ENCODE peak calls at places on chromosomes 7 and 10, in nine cellular contexts. N is Panc1, C is prostate gland, B is neural progenitor cell, K is IMR-90, S is fibroblast of lung, Y is mammary epithelial cell, J is brain microvascular endothelial cell, T is esophagus muscularis mucosa. H is an unnamed sample. For H3K36me3, the result is how much of the 10 kb centered on the place peaks cover.

GRCh38 chr7:151311294-151311864 is 30.2 kb upstream of the NUB1 start:
- DNase-seq in N (no peak), S (no peak), T (no peak), B (peak), K (no peak), Y (peak), C (no peak), J (no peak), H (no peak)

GRCh38 chr7:139667377-139667776 is 110.4 kb downstream of the HIPK2 start:
- DNase-seq in Y (no peak), B (no peak), J (no peak), K (no peak), T (no peak), N (no peak), C (no peak), S (no peak), H (no peak)

GRCh38 chr7:1611708-1612241 is 41.9 kb upstream of the PSMG3 start:
- DNase-seq in B (no peak), S (peak), T (no peak), J (peak), K (peak), C (no peak), N (no peak), Y (peak), H (no peak)

GRCh38 chr10:14742815-14743214 is 31.9 kb downstream of the FAM107B start:
- DNase-seq in T (peak), S (no peak), B (no peak), J (no peak), K (no peak), C (no peak), Y (no peak), N (no peak), H (no peak)

GRCh38 chr7:98697083-98697482 is 80.0 kb downstream of the NPTX2 start:
- DNase-seq in T (no peak), S (no peak), K (no peak), Y (no peak), J (no peak), C (no peak), B (no peak), N (no peak), H (no peak)

GRCh38 chr7:78224923-78225322 is 426.4 kb downstream of the PHTF2 start:
- DNase-seq in S (no peak), J (no peak), T (no peak), Y (no peak), K (peak), N (no peak), C (no peak), B (no peak), H (no peak)

GRCh38 chr7:43764039-43764789 is 5.7 kb downstream of the BLVRA start:
- DNase-seq in S (no peak), Y (peak), C (peak), J (peak), K (no peak), B (no peak), N (no peak), T (peak), H (no peak)

GRCh38 chr7:99004216-99004615 is 125.9 kb downstream of the TRRAP start:
- DNase-seq in Y (no peak), B (no peak), N (no peak), S (no peak), J (no peak), K (no peak), T (no peak), C (no peak), H (peak)

GRCh38 chr10:14184841-14185500 is 145.8 kb downstream of the FRMD4A start:
- DNase-seq in S (peak), N (no peak), Y (peak), T (no peak), B (peak), J (peak), C (peak), K (peak), H (no peak)

GRCh38 chr7:157431951-157432540 is 95.2 kb downstream of the DNAJB6 start:
- DNase-seq in Y (no peak), B (no peak), T (no peak), C (no peak), S (no peak), N (no peak), J (no peak), K (no peak), H (no peak)

GRCh38 chr10:73859441-73860049 is 14.8 kb downstream of the CAMK2G start:
- DNase-seq in T (no peak), Y (no peak), B (no peak), S (no peak), J (peak), K (no peak), C (no peak), N (no peak), H (no peak)

GRCh38 chr10:75243426-75243825 is 7.7 kb upstream of the COMTD1 start:
- DNase-seq in N (no peak), T (no peak), C (no peak), S (no peak), J (no peak), B (no peak), K (no peak), Y (no peak), H (no peak)

GRCh38 chr7:157824819-157825121 is 488.0 kb downstream of the DNAJB6 start:
- DNase-seq in N (no peak), B (no peak), S (no peak), C (no peak), J (no peak), Y (no peak), K (no peak), T (no peak), H (no peak)

GRCh38 chr10:72259491-72260214 is 14.1 kb upstream of the DDIT4 start:
- DNase-seq in S (peak), K (peak), C (peak), N (no peak), Y (no peak), T (no peak), B (no peak), J (peak), H (no peak)

GRCh38 chr10:6247041-6247712 is 44.4 kb downstream of the PFKFB3 start:
- DNase-seq in S (no peak), N (no peak), Y (no peak), J (no peak), C (no peak), B (no peak), T (no peak), K (no peak), H (no peak)

GRCh38 chr10:66869635-66870034 is 56.2 kb upstream of the LRRTM3 start:
- DNase-seq in J (no peak), T (no peak), C (no peak), S (no peak), Y (no peak), N (no peak), K (no peak), B (no peak), H (no peak)

GRCh38 chr7:22601028-22601795 is 101.2 kb upstream of the STEAP1B start:
- DNase-seq in K (no peak), B (no peak), T (no peak), Y (no peak), C (no peak), N (no peak), J (no peak), S (no peak), H (no peak)

GRCh38 chr10:283916-284356 is 148.7 kb downstream of the ZMYND11 start:
- DNase-seq in B (no peak), N (no peak), T (no peak), K (no peak), S (no peak), C (no peak), Y (no peak), J (no peak), H (no peak)

GRCh38 chr10:28628184-28628893 is 49.0 kb upstream of the BAMBI start:
- DNase-seq in T (no peak), B (peak), K (peak), Y (peak), S (peak), C (peak), J (peak), N (peak), H (peak)

GRCh38 chr10:2914741-2915140 is 152.6 kb upstream of the PFKP start:
- DNase-seq in N (no peak), K (no peak), B (no peak), T (no peak), Y (no peak), S (no peak), C (no peak), J (no peak), H (no peak)

GRCh38 chr7:41107330-41107937 is 595.5 kb downstream of the INHBA start:
- DNase-seq in K (peak), T (no peak), Y (peak), S (no peak), J (peak), B (no peak), N (peak), C (peak), H (no peak)

GRCh38 chr7:122430710-122431109 is 126.2 kb upstream of the FEZF1 start:
- DNase-seq in B (no peak), T (no peak), C (no peak), S (peak), K (no peak), Y (no peak), N (no peak), J (no peak), H (no peak)

GRCh38 chr7:1971946-1972654 is 260.6 kb downstream of the MAD1L1 start:
- DNase-seq in C (no peak), S (no peak), J (no peak), N (no peak), K (no peak), B (no peak), T (no peak), Y (no peak), H (no peak)

GRCh38 chr7:44182827-44183226 is 6.4 kb downstream of the GCK start:
- DNase-seq in T (no peak), Y (no peak), S (no peak), B (no peak), J (no peak), C (no peak), N (no peak), K (no peak), H (no peak)

GRCh38 chr7:43905954-43906326 is 456 bp downstream of the URGCP start:
- DNase-seq in C (peak), T (no peak), S (peak), K (peak), J (peak), B (peak), Y (peak), N (no peak), H (no peak)

GRCh38 chr7:36277247-36277542 is 112.5 kb upstream of the ANLN start:
- DNase-seq in N (no peak), Y (no peak), B (no peak), J (no peak), C (no peak), T (no peak), K (no peak), S (no peak), H (no peak)

GRCh38 chr7:150996289-150997074 is 5.7 kb downstream of the NOS3 start:
- DNase-seq in S (no peak), Y (no peak), B (no peak), T (no peak), J (no peak), K (no peak), N (no peak), C (no peak), H (no peak)

GRCh38 chr10:96987842-96988175 is 155.7 kb downstream of the LCOR start:
- DNase-seq in J (no peak), T (no peak), Y (peak), B (no peak), S (no peak), K (peak), N (no peak), C (no peak), H (no peak)

GRCh38 chr10:124650820-124651401 is 93.3 kb downstream of the FAM53B start:
- DNase-seq in B (no peak), S (no peak), Y (no peak), J (no peak), C (no peak), K (no peak), N (no peak), T (no peak), H (no peak)

GRCh38 chr7:123673752-123674398 is 18.2 kb downstream of the LMOD2 start:
- DNase-seq in Y (no peak), B (no peak), J (no peak), T (no peak), N (no peak), K (no peak), C (no peak), S (no peak), H (no peak)

GRCh38 chr7:51243631-51244030 is 73.0 kb downstream of the COBL start:
- DNase-seq in T (no peak), B (no peak), S (no peak), N (no peak), J (no peak), K (no peak), C (no peak), Y (no peak), H (no peak)

GRCh38 chr7:22633954-22634474 is 93.0 kb upstream of the IL6 start:
- DNase-seq in K (no peak), T (no peak), N (no peak), S (no peak), C (no peak), J (no peak), Y (no peak), B (no peak), H (no peak)

GRCh38 chr7:47636111-47636692 is 54.3 kb upstream of the TNS3 start:
- DNase-seq in K (no peak), J (no peak), B (no peak), T (no peak), N (no peak), Y (no peak), C (no peak), S (no peak), H (no peak)

GRCh38 chr7:131328387-131329175 is 905 bp downstream of the MKLN1 start:
- DNase-seq in N (no peak), T (no peak), S (peak), Y (peak), K (peak), J (peak), C (no peak), B (no peak), H (no peak)

GRCh38 chr10:69721690-69722310 is 79.9 kb upstream of the COL13A1 start:
- DNase-seq in T (no peak), J (peak), B (peak), S (peak), N (no peak), K (peak), C (no peak), Y (no peak), H (no peak)

GRCh38 chr10:113555751-113556150 is 2.9 kb downstream of the HABP2 start:
- DNase-seq in S (no peak), T (no peak), Y (no peak), B (peak), C (no peak), N (no peak), K (no peak), J (no peak), H (no peak)

DNA sequence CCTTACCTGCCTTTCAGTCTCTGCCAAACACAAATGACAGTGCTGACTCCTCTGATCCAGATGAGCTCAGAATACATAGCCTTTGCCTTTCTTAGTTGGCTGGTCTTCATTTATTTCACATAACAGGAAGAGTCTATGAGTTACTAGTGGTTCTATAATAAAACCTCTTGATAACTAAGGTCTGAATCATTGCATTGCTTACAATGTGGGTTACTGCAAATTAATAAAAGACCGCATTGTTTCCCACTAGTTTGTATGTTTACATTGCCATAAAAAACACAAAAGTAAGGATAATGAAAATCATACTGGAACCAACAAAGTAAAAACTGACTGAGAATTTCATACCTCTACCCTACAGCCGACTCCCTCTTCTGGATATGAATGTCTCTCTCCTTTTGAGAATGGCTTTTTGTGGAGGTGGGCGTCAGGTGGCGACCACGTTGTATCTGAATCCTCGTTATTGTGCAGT is 62.0 kb upstream of the AKR1E2 start:
- DNase-seq in B (no peak), J (no peak), Y (peak), K (peak), T (no peak), C (no peak), S (peak), N (peak), H (no peak)
- H3K4me3 ChIP-seq in B (no peak), J (no peak), Y (peak), K (peak), T (no peak), C (no peak), S (peak), N (no peak), H (no peak)

DNA sequence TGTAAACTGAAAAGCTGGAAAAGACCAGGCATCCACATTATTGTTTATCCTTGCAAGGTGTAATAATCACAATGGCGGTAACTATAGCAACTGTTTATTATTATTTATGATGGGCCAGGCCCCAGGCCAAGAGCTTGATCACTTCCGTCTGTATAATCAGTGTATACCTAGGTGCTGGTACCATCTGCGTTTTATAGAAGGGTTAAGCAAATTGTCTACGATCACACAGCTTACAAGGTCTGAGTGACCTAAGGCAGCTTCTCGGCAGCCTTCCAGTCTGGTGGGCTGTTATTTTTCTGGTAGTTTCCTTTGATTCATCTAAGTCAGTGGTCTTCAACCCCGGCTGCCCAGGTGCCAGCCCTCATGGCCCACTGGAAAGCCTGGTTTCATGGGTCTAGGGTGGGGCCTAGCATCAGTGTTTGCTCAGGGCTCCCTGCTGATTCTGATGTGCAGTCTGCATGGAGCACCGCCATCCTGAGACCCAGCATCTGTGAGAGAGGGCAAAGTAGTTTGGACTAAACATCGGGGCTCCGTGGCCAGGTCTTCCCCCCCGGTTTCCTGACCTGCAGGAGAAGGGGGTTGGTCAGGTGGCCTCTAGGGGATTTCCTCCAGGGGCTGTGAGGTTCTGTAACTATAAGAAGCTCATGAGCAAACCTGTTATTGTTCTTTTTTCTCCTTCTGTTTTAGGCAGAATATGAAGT is 146.4 kb downstream of the RGS10 start:
- DNase-seq in S (no peak), Y (no peak), J (no peak), T (no peak), N (no peak), C (no peak), K (no peak), B (no peak), H (no peak)
- H3K27ac ChIP-seq in S (peak), Y (no peak), J (no peak), T (peak), N (no peak), C (no peak), K (no peak), B (no peak), H (peak)

GRCh38 chr7:27128034-27128433 is 2.5 kb downstream of the HOXA4 start:
- DNase-seq in K (peak), T (no peak), J (no peak), C (no peak), S (peak), B (no peak), N (no peak), Y (no peak), H (no peak)
- H3K36me3 ChIP-seq in K (under half), T (under half), J (under half), C (under half), S (under half), B (under half), N (under half), Y (under half), H (under half)

DNA sequence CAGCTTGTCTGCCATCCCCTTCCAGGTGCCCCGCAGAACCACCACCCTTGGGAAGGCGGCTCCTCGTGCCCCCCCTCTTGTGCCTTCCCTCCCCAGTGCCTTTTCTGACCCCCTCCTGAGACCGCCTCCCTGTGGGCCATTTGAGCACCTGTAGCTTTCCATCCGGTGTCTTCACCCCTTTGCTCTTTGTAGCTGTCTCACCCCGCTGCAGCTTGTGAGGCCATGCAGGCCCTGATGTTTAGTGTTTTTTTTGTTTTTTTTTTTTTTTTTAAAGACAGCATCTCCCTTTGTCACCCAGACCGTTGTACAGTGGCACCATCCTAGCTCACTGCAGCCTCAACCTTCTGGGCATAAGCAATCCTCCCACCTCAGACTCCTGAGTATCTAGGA is 52.5 kb downstream of the CUX1 start:
- DNase-seq in N (no peak), T (no peak), C (no peak), S (no peak), J (no peak), K (no peak), B (no peak), Y (no peak), H (no peak)
- H3K4me3 ChIP-seq in N (no peak), T (no peak), C (no peak), S (no peak), J (no peak), K (no peak), B (no peak), Y (no peak), H (no peak)

DNA sequence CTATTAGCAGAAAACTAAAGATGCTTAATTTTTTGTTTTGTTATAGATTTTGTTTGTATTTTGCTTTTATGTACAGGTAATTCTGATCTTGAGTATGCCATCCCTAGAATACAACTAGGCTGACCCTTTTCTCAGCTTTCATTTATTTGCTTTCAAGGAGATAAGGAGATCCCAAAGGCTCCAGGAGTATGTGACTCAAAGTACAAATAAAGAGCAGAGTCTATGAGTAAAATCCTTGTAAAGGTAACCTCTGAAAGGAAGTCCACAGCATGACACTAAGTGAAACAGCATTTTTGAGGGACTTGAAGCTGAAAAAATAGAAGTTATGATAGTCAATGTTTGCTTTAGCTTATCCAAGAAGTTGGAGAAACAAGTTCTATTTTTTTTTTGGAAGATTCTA is 54.5 kb downstream of the TMEM26 start:
- DNase-seq in S (no peak), T (no peak), B (no peak), Y (no peak), J (no peak), C (no peak), K (peak), N (no peak), H (no peak)
- H3K27ac ChIP-seq in S (no peak), T (no peak), B (no peak), Y (no peak), J (no peak), C (no peak), K (no peak), N (no peak), H (no peak)

DNA sequence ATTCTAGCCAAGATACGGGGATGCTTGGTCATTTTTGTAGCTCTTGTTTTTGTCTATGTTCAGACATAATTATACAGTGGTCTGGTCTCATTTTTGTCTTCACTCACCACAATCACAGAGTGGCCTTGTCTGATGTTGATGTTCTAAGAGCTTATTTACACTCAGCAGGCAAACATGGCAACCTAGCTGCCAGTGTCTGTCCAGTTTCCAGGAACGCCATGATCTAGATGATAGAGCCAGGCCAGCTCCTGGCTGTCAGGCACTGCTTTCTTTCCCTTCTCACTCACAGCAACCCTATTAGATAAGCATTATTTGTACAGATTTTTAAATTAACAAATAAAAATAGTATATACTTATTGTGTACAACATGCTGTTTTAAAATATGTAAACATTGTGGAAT is 98.6 kb upstream of the PHF14 start:
- DNase-seq in T (no peak), J (no peak), K (no peak), B (no peak), C (peak), N (no peak), Y (no peak), S (no peak), H (no peak)
- H3K36me3 ChIP-seq in T (under half), J (under half), K (under half), B (under half), C (under half), N (under half), Y (under half), S (under half), H (under half)

H was measured in right atrium auricular region.